ENCODE peak calls at places on chromosomes 2 and 18, in four cellular contexts. M is aorta, W is RCC 7860, B is iPS DF 19.7. U is an unnamed sample.

GRCh38 chr2:11411768-11412448 is 54.1 kb downstream of the E2F6 start:
- DNase-seq in B (no peak), M (no peak), W (no peak), U (peak; percentile 27)

GRCh38 chr2:8146329-8147048 is 535.4 kb upstream of the ID2 start:
- DNase-seq in B (no peak), W (no peak), M (no peak), U (no peak)

GRCh38 chr2:25043241-25043867 is 1.5 kb downstream of the EFR3B start:
- DNase-seq in M (peak; percentile 74), W (peak; percentile 77), B (no peak), U (no peak)

GRCh38 chr2:198042189-198042588 is 237.8 kb downstream of the PLCL1 start:
- DNase-seq in M (no peak), W (no peak), B (no peak), U (no peak)

GRCh38 chr2:128332091-128332634 is 13.5 kb upstream of the HS6ST1 start:
- DNase-seq in B (no peak), W (no peak), M (no peak), U (no peak)

GRCh38 chr2:235044501-235045271 is 92.9 kb downstream of the SH3BP4 start:
- DNase-seq in B (no peak), W (no peak), M (peak; percentile 56), U (no peak)

GRCh38 chr2:41197781-41198180 is 745.9 kb upstream of the SLC8A1 start:
- DNase-seq in B (no peak), W (no peak), M (no peak), U (no peak)

GRCh38 chr18:62131305-62131909 is 55.4 kb downstream of the PIGN start:
- DNase-seq in W (peak; percentile 18), M (no peak), B (no peak), U (peak; percentile 40)

GRCh38 chr2:48114256-48114655 is 208.0 kb upstream of the FBXO11 start:
- DNase-seq in W (no peak), B (no peak), M (no peak), U (no peak)

GRCh38 chr2:97707428-97708380 is 5.7 kb upstream of the ZAP70 start:
- DNase-seq in B (no peak), W (no peak), M (peak; percentile 66), U (no peak)

GRCh38 chr18:35510071-35511010 is 12.6 kb upstream of the INO80C start:
- DNase-seq in B (no peak), W (no peak), M (no peak), U (no peak)

GRCh38 chr18:79502785-79503184 is 107.1 kb downstream of the NFATC1 start:
- DNase-seq in W (no peak), B (no peak), M (no peak), U (no peak)

GRCh38 chr2:158297120-158297519 is 159.4 kb downstream of the CCDC148 start:
- DNase-seq in B (no peak), M (no peak), W (no peak), U (no peak)

GRCh38 chr18:5413447-5413846 is 117.9 kb upstream of the ZBTB14 start:
- DNase-seq in B (no peak), W (no peak), M (no peak), U (no peak)